ENCODE peak calls at places on chromosomes 13 and 19, in four cellular contexts. O is endothelial cell, B is body of pancreas, W is IMR-90. T is an unnamed sample.

GRCh38 chr13:46288570-46289259 is 77.0 kb downstream of the LRRC63 start:
- DNase-seq in O (peak; percentile 12), B (no peak), W (peak; percentile 22), T (peak; percentile 58)

GRCh38 chr19:2540646-2541454 is 64.9 kb downstream of the GADD45B start:
- DNase-seq in O (peak; percentile 89), B (peak; percentile 83), W (peak; percentile 97), T (no peak)

GRCh38 chr19:53868892-53869804 is 1.5 kb downstream of the MYADM start:
- DNase-seq in O (peak; percentile 88), B (peak; percentile 91), W (peak; percentile 84), T (peak; percentile 90)

GRCh38 chr13:107210216-107211010 is 642.5 kb upstream of the ARGLU1 start:
- DNase-seq in O (no peak), B (no peak), W (peak; percentile 20), T (no peak)

GRCh38 chr13:98313023-98313937 is 136.2 kb upstream of the RNF113B start:
- DNase-seq in O (no peak), B (peak; percentile 79), W (no peak), T (no peak)

GRCh38 chr19:29539668-29540067 is 13.9 kb downstream of the VSTM2B start:
- DNase-seq in O (no peak), B (no peak), W (no peak), T (no peak)

GRCh38 chr13:74250738-74251190 is 116.6 kb upstream of the KLF12 start:
- DNase-seq in O (no peak), B (no peak), W (peak; percentile 75), T (no peak)

GRCh38 chr13:114130708-114131580 is 1.5 kb downstream of the RASA3 start:
- DNase-seq in O (peak; percentile 56), B (peak; percentile 47), W (peak; percentile 91), T (peak; percentile 71)

GRCh38 chr13:25455146-25455545 is 83.4 kb downstream of the ATP8A2 start:
- DNase-seq in O (no peak), B (no peak), W (no peak), T (no peak)

GRCh38 chr13:94710881-94711560 is 1.3 kb downstream of the SOX21 start:
- DNase-seq in O (peak; percentile 55), B (no peak), W (no peak), T (peak; percentile 77)

GRCh38 chr13:76833465-76833864 is 52.7 kb downstream of the KCTD12 start:
- DNase-seq in O (no peak), B (no peak), W (no peak), T (no peak)

GRCh38 chr13:31150315-31150985 is 11.3 kb downstream of the HSPH1 start:
- DNase-seq in O (no peak), B (no peak), W (no peak), T (no peak)

GRCh38 chr13:42048625-42049453 is at the start of gene DGKH:
- DNase-seq in O (peak; percentile 73), B (peak; percentile 85), W (peak; percentile 78), T (peak; percentile 90)
- TF ChIP-seq CTCF in O (peak; percentile 16), B (peak; percentile 10), W (peak; percentile 31), T (no peak)

GRCh38 chr13:37136187-37136586 is 30.7 kb upstream of the CSNK1A1L start:
- DNase-seq in O (no peak), B (no peak), W (peak; percentile 17), T (no peak)

GRCh38 chr13:37138917-37139316 is 33.5 kb upstream of the CSNK1A1L start:
- DNase-seq in O (no peak), B (no peak), W (no peak), T (no peak)

GRCh38 chr13:37139356-37139755 is 33.9 kb upstream of the CSNK1A1L start:
- DNase-seq in O (no peak), B (no peak), W (no peak), T (no peak)

GRCh38 chr13:37136633-37137032 is 31.2 kb upstream of the CSNK1A1L start:
- DNase-seq in O (no peak), B (no peak), W (no peak), T (no peak)

GRCh38 chr13:37138169-37138568 is 32.7 kb upstream of the CSNK1A1L start:
- DNase-seq in O (no peak), B (no peak), W (no peak), T (no peak)
- TF ChIP-seq CTCF in O (no peak), B (no peak), W (no peak), T (no peak)

GRCh38 chr13:108297114-108297513 is 27.6 kb downstream of the TNFSF13B start:
- DNase-seq in O (no peak), B (no peak), W (no peak), T (no peak)
- TF ChIP-seq CTCF in O (no peak), B (no peak), W (no peak), T (no peak)

DNA sequence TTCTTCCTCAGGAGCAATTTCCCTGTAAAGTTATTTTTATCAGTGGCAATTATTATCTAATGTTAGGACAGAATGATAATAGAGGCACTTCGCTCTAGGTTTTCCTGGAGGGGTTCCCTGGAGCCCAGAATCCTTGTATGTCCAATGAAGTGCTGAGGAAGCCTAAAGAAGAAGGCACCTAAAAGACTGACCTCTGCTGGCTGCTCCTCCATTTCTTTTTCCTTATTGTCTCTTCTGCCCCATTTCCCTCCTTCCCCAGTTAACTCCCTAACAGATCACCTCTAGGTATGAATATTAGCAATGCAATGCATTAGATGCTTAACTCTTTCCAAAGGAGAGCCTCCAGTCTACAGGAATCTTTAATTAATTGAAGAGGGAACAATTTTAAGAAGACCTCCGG is 985.4 kb downstream of the DIAPH3 start:
- DNase-seq in O (no peak), B (no peak), W (peak; percentile 3), T (no peak)
- TF ChIP-seq CTCF in O (no peak), B (no peak), W (peak; percentile 37), T (no peak)

GRCh38 chr19:4372630-4373367 is 27.5 kb downstream of the SH3GL1 start:
- DNase-seq in O (no peak), B (no peak), W (no peak), T (no peak)

GRCh38 chr19:4371898-4372629 is 28.3 kb downstream of the SH3GL1 start:
- DNase-seq in O (no peak), B (no peak), W (no peak), T (no peak)

GRCh38 chr19:4369888-4370260 is 26.5 kb downstream of the MPND start:
- DNase-seq in O (peak; percentile 56), B (peak; percentile 55), W (peak; percentile 26), T (peak; percentile 77)

GRCh38 chr19:4370418-4371041 is 27.2 kb downstream of the MPND start:
- DNase-seq in O (no peak), B (no peak), W (no peak), T (no peak)

GRCh38 chr19:4371209-4371897 is 28.0 kb downstream of the MPND start:
- DNase-seq in O (no peak), B (no peak), W (no peak), T (no peak)
- TF ChIP-seq CTCF in O (no peak), B (no peak), W (no peak), T (no peak)

GRCh38 chr13:84912720-84913119 is 886.5 kb downstream of the SLITRK6 start:
- DNase-seq in O (no peak), B (no peak), W (no peak), T (no peak)

DNA sequence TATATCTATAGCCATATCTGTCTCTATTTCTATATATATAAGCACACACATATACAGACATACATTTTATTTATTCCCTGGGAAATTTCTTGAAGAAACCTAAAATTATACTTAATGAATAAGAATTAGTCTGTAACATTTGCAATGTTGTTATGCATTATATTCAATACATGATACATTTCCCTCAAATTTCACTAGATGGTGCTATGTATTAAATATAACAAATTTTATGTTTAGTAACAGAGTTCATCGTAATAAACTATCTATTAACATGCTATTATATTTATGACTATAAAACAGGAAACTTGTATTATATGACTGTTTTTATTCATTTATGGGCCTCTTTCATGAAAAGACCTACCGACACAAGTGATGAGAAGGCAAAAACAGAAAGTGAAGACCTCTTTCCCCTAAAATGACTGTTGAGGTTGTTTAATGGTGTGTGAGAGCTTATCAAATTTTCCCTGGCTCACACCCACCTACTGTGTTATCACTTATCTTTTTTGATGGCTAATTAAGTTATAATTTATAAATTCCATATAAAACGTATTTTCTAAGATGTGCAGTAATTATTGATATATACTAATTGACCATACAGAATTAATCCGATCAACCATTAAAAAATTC is 881.9 kb downstream of the SLITRK6 start:
- DNase-seq in O (no peak), B (no peak), W (peak; percentile 31), T (no peak)
- TF ChIP-seq CTCF in O (peak; percentile 43), B (peak; percentile 22), W (peak; percentile 50), T (no peak)

DNA sequence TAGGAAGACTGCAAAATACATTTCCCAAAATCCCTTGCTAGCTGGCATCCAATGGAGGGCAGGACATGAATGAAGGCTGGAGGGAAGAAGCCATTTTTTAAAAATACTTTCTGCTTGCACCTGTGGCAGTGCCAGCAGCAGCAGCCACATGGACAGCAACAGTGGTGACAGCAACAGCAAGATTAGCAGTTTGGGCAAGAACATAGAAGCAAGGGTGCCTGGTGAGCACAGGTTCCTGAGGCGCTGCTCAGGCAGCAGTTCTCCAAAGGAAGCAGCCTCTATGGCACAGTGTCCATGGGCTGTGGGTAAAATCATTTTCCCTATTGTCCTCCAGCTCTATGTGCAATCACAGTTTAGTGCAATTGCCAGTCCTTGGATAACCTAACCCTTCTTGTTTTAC is 1.3 kb upstream of the FAM216B start:
- DNase-seq in O (no peak), B (no peak), W (no peak), T (no peak)
- TF ChIP-seq CTCF in O (no peak), B (no peak), W (no peak), T (no peak)

T was measured in GM20000.